ENCODE peak calls at places on chromosomes 11 and 22, in six cellular contexts. One of them, this sample, is unnamed.

GRCh38 chr11:12827929-12828812 is 153.9 kb downstream of the TEAD1 start:
- DNase-seq in endothelial cell of umbilical vein: peak
- DNase-seq in K562: peak
- DNase-seq in SK-N-SH: no peak
- DNase-seq in HCT116: no peak
- DNase-seq in H1: no peak
- DNase-seq in this sample: no peak

GRCh38 chr11:112100457-112100856 is 13.8 kb downstream of the SDHD start:
- DNase-seq in HCT116: no peak
- DNase-seq in SK-N-SH: no peak
- DNase-seq in endothelial cell of umbilical vein: no peak
- DNase-seq in H1: no peak
- DNase-seq in K562: no peak
- DNase-seq in this sample: no peak

GRCh38 chr11:10566257-10566956 is 2.1 kb downstream of the LYVE1 start:
- DNase-seq in SK-N-SH: no peak
- DNase-seq in H1: no peak
- DNase-seq in HCT116: no peak
- DNase-seq in K562: no peak
- DNase-seq in endothelial cell of umbilical vein: no peak
- DNase-seq in this sample: no peak

GRCh38 chr11:118060081-118060661 is 16.7 kb upstream of the TMPRSS4 start:
- DNase-seq in endothelial cell of umbilical vein: no peak
- DNase-seq in SK-N-SH: no peak
- DNase-seq in HCT116: no peak
- DNase-seq in K562: no peak
- DNase-seq in H1: no peak
- DNase-seq in this sample: no peak

GRCh38 chr22:41021655-41022454 is 70.5 kb upstream of the EP300 start:
- DNase-seq in K562: peak
- DNase-seq in SK-N-SH: peak
- DNase-seq in HCT116: peak
- DNase-seq in H1: peak
- DNase-seq in endothelial cell of umbilical vein: peak
- DNase-seq in this sample: no peak

GRCh38 chr11:5241461-5241860 is 7.2 kb upstream of the HBD start:
- DNase-seq in endothelial cell of umbilical vein: no peak
- DNase-seq in K562: no peak
- DNase-seq in SK-N-SH: no peak
- DNase-seq in H1: no peak
- DNase-seq in HCT116: no peak
- DNase-seq in this sample: no peak

GRCh38 chr11:77559686-77560425 is 29.9 kb upstream of the AQP11 start:
- DNase-seq in endothelial cell of umbilical vein: peak
- DNase-seq in HCT116: peak
- DNase-seq in H1: no peak
- DNase-seq in SK-N-SH: no peak
- DNase-seq in K562: peak
- DNase-seq in this sample: peak

GRCh38 chr11:29272019-29272654 is 744.7 kb downstream of the KCNA4 start:
- DNase-seq in H1: no peak
- DNase-seq in K562: no peak
- DNase-seq in SK-N-SH: no peak
- DNase-seq in HCT116: peak
- DNase-seq in endothelial cell of umbilical vein: peak
- DNase-seq in this sample: no peak

GRCh38 chr11:109303342-109303741 is 118.6 kb upstream of the C11orf87 start:
- DNase-seq in SK-N-SH: no peak
- DNase-seq in endothelial cell of umbilical vein: no peak
- DNase-seq in H1: no peak
- DNase-seq in HCT116: no peak
- DNase-seq in K562: no peak
- DNase-seq in this sample: no peak

GRCh38 chr11:70240337-70240736 is 30.2 kb upstream of the PPFIA1 start:
- DNase-seq in H1: no peak
- DNase-seq in K562: no peak
- DNase-seq in HCT116: no peak
- DNase-seq in SK-N-SH: no peak
- DNase-seq in endothelial cell of umbilical vein: no peak
- DNase-seq in this sample: no peak
- H3K9ac ChIP-seq in H1: no peak
- H3K9ac ChIP-seq in K562: no peak
- H3K9ac ChIP-seq in HCT116: no peak
- H3K9ac ChIP-seq in SK-N-SH: no peak
- H3K9ac ChIP-seq in endothelial cell of umbilical vein: no peak
- H3K9ac ChIP-seq in this sample: no peak

GRCh38 chr11:120135838-120136237 is 2.1 kb downstream of the TRIM29 start:
- DNase-seq in HCT116: no peak
- DNase-seq in SK-N-SH: peak
- DNase-seq in H1: no peak
- DNase-seq in endothelial cell of umbilical vein: no peak
- DNase-seq in K562: no peak
- DNase-seq in this sample: no peak
- TF ChIP-seq POLR2AphosphoS5 in HCT116: no peak
- TF ChIP-seq POLR2AphosphoS5 in SK-N-SH: no peak
- TF ChIP-seq POLR2AphosphoS5 in H1: no peak
- TF ChIP-seq POLR2AphosphoS5 in endothelial cell of umbilical vein: no peak
- TF ChIP-seq POLR2AphosphoS5 in K562: no peak
- TF ChIP-seq POLR2AphosphoS5 in this sample: no peak

DNA sequence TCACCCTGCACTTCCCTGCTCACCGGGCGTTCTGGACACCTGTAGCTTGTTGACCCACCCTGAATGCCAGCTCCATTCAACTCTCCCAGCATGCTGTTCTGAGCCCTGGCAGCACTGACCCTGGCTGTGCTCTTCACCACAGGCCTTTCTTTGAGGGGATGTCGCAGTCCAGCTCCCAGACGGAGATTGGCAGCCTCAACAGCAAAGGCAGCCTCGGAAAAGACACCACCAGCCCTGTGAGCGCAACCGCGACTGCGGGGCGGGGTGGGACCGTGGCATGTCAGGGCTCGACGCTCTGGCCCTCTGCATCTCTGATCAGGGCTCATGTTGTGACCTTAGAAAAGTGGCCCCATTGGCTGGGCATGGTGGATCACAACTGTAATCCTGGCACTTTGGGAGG is 47.4 kb upstream of the RAB1B start:
- DNase-seq in endothelial cell of umbilical vein: no peak
- DNase-seq in HCT116: no peak
- DNase-seq in H1: no peak
- DNase-seq in K562: no peak
- DNase-seq in SK-N-SH: no peak
- DNase-seq in this sample: no peak
- H3K9ac ChIP-seq in endothelial cell of umbilical vein: no peak
- H3K9ac ChIP-seq in HCT116: no peak
- H3K9ac ChIP-seq in H1: no peak
- H3K9ac ChIP-seq in K562: no peak
- H3K9ac ChIP-seq in SK-N-SH: no peak
- H3K9ac ChIP-seq in this sample: no peak

DNA sequence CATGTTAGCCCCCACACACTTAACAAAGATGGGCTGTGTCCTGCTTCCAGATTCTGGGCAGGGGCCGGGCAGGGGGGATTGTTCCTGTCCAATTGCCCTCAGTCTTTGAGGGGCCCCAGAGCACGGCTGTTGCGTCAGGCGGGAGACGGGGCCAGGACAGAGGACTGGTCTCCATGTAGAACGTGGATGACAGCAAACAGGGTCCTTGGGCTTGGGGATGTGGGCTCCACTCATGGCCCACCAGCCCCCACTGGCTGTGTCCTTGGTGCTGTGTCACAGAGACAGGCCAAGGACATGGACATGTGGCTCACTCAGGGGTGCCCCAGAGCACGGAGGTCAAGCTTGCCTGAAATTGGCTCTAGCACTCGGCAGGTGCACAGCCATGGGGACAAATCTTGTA is 14.3 kb downstream of the FADS2 start:
- DNase-seq in endothelial cell of umbilical vein: no peak
- DNase-seq in HCT116: no peak
- DNase-seq in K562: no peak
- DNase-seq in SK-N-SH: no peak
- DNase-seq in H1: no peak
- DNase-seq in this sample: no peak
- TF ChIP-seq POLR2AphosphoS5 in endothelial cell of umbilical vein: no peak
- TF ChIP-seq POLR2AphosphoS5 in HCT116: no peak
- TF ChIP-seq POLR2AphosphoS5 in K562: no peak
- TF ChIP-seq POLR2AphosphoS5 in SK-N-SH: no peak
- TF ChIP-seq POLR2AphosphoS5 in H1: no peak
- TF ChIP-seq POLR2AphosphoS5 in this sample: no peak